ENCODE peak calls at places on chromosomes 5 and 9, in four cellular contexts. S, C, F and Y are unnamed samples.

GRCh38 chr9:116015855-116016254 is 137.7 kb upstream of the PAPPA start:
- DNase-seq in F (no peak), C (no peak), S (no peak), Y (no peak)

GRCh38 chr9:131395027-131395744 is 1.3 kb downstream of the PRRC2B start:
- DNase-seq in F (peak; percentile 59), C (peak; percentile 64), S (peak; percentile 79), Y (no peak)

GRCh38 chr5:138503487-138504270 is 38.4 kb downstream of the EGR1 start:
- DNase-seq in S (peak; percentile 16), F (peak; percentile 47), C (no peak), Y (peak; percentile 62)

GRCh38 chr9:34413229-34413852 is 36.6 kb upstream of the MYORG start:
- DNase-seq in C (no peak), F (peak; percentile 81), S (no peak), Y (peak; percentile 53)

GRCh38 chr5:11981986-11982385 is 77.7 kb upstream of the CTNND2 start:
- DNase-seq in S (no peak), F (no peak), C (no peak), Y (no peak)

GRCh38 chr5:176408590-176408989 is 7.7 kb downstream of the CLTB start:
- DNase-seq in S (no peak), F (no peak), C (no peak), Y (no peak)

GRCh38 chr5:83562817-83563557 is 91.4 kb downstream of the VCAN start:
- DNase-seq in S (no peak), C (no peak), F (no peak), Y (peak; percentile 59)

GRCh38 chr5:58066076-58066475 is 393.8 kb downstream of the PLK2 start:
- DNase-seq in C (no peak), F (no peak), S (no peak), Y (no peak)

GRCh38 chr5:58457040-58457439 is 2.8 kb downstream of the PLK2 start:
- DNase-seq in F (no peak), C (no peak), S (no peak), Y (no peak)

GRCh38 chr5:103120607-103121200 is 603 bp downstream of the PPIP5K2 start:
- DNase-seq in C (no peak), F (peak; percentile 36), S (no peak), Y (peak; percentile 31)

GRCh38 chr9:126496181-126496576 is 117.5 kb upstream of the LMX1B start:
- DNase-seq in C (no peak), F (no peak), S (no peak), Y (no peak)

GRCh38 chr5:111582962-111583669 is 70.8 kb upstream of the STARD4 start:
- DNase-seq in C (no peak), F (no peak), S (no peak), Y (peak; percentile 99)

GRCh38 chr5:108748354-108749129 is 845 bp downstream of the FER start:
- DNase-seq in C (peak; percentile 98), F (peak; percentile 98), S (peak; percentile 98), Y (peak; percentile 99)

GRCh38 chr9:27117489-27118135 is 8.6 kb downstream of the TEK start:
- DNase-seq in F (peak; percentile 70), C (no peak), S (no peak), Y (no peak)

GRCh38 chr5:159128070-159128507 is 28.4 kb upstream of the EBF1 start:
- DNase-seq in F (no peak), C (no peak), S (no peak), Y (no peak)

GRCh38 chr5:140575309-140575708 is 10.7 kb downstream of the SLC35A4 start:
- DNase-seq in C (no peak), F (peak; percentile 72), S (no peak), Y (peak; percentile 72)

GRCh38 chr9:91768977-91769916 is 180.8 kb downstream of the ROR2 start:
- DNase-seq in F (no peak), S (no peak), C (no peak), Y (no peak)

GRCh38 chr9:7186175-7186574 is 428.4 kb downstream of the KDM4C start:
- DNase-seq in F (no peak), C (no peak), S (no peak), Y (peak; percentile 31)

GRCh38 chr5:65796269-65796668 is 74.3 kb downstream of the NLN start:
- DNase-seq in S (no peak), F (no peak), C (no peak), Y (no peak)

GRCh38 chr5:82244854-82245635 is 33.1 kb downstream of the RPS23 start:
- DNase-seq in F (no peak), C (no peak), S (no peak), Y (peak; percentile 11)

GRCh38 chr5:80142996-80143395 is 107.8 kb downstream of the THBS4 start:
- DNase-seq in S (no peak), C (no peak), F (no peak), Y (no peak)

GRCh38 chr5:172044631-172045314 is 38.3 kb upstream of the FBXW11 start:
- DNase-seq in F (no peak), S (no peak), C (no peak), Y (no peak)

GRCh38 chr9:138101444-138102234 is 224.1 kb downstream of the CACNA1B start:
- DNase-seq in F (no peak), S (no peak), C (no peak), Y (no peak)

GRCh38 chr5:54229041-54229780 is 81.2 kb downstream of the ARL15 start:
- DNase-seq in F (peak; percentile 83), C (peak; percentile 54), S (peak; percentile 46), Y (peak; percentile 46)